ENCODE peak calls at places on chromosome 20, in nine cellular contexts. O is heart right ventricle, J is stomach, B is upper lobe of right lung, C is pancreas, L is sigmoid colon, I is cardiac muscle cell, U is body of pancreas, Z is astrocyte. X is an unnamed sample.

GRCh38 chr20:45823949-45824835 is 2.9 kb downstream of the TNNC2 start:
- DNase-seq in O (peak; percentile 60), J (peak; percentile 62), B (no peak), C (no peak), L (peak; percentile 80), I (peak; percentile 52), U (peak; percentile 26), Z (no peak), X (no peak)

GRCh38 chr20:37630161-37630560 is 63.7 kb upstream of the CTNNBL1 start:
- DNase-seq in O (peak; percentile 12), J (no peak), B (no peak), C (no peak), L (no peak), I (peak; percentile 84), U (peak; percentile 15), Z (no peak), X (no peak)

GRCh38 chr20:40471261-40471629 is 217.8 kb downstream of the MAFB start:
- DNase-seq in O (no peak), J (no peak), B (no peak), C (no peak), L (no peak), I (peak; percentile 69), U (no peak), Z (no peak), X (no peak)

GRCh38 chr20:61832181-61832580 is 233.5 kb downstream of the TAF4 start:
- DNase-seq in O (no peak), J (no peak), B (no peak), C (no peak), L (no peak), I (no peak), U (no peak), Z (no peak), X (no peak)

GRCh38 chr20:33894798-33895197 is 83.7 kb downstream of the CHMP4B start:
- DNase-seq in O (no peak), J (no peak), B (no peak), C (no peak), L (no peak), I (no peak), U (no peak), Z (peak; percentile 57), X (no peak)

GRCh38 chr20:20593447-20594170 is 118.8 kb downstream of the RALGAPA2 start:
- DNase-seq in O (no peak), J (no peak), B (no peak), C (no peak), L (no peak), I (peak; percentile 55), U (no peak), Z (peak; percentile 28), X (no peak)

GRCh38 chr20:9457055-9457454 is 57.3 kb upstream of the LAMP5 start:
- DNase-seq in O (no peak), J (no peak), B (no peak), C (no peak), L (no peak), I (no peak), U (no peak), Z (no peak), X (no peak)

GRCh38 chr20:62898093-62898964 is 28.0 kb downstream of the DIDO1 start:
- DNase-seq in O (no peak), J (no peak), B (no peak), C (no peak), L (peak; percentile 85), I (no peak), U (no peak), Z (no peak), X (peak; percentile 77)

GRCh38 chr20:34165246-34165645 is 53.2 kb upstream of the EIF2S2 start:
- DNase-seq in O (no peak), J (no peak), B (no peak), C (no peak), L (no peak), I (peak; percentile 1), U (no peak), Z (no peak), X (no peak)

GRCh38 chr20:20373046-20373706 is 5.3 kb downstream of the INSM1 start:
- DNase-seq in O (no peak), J (no peak), B (no peak), C (no peak), L (no peak), I (no peak), U (no peak), Z (peak; percentile 26), X (no peak)

GRCh38 chr20:23399568-23400241 is 21.6 kb downstream of the NAPB start:
- DNase-seq in O (no peak), J (no peak), B (no peak), C (no peak), L (no peak), I (peak; percentile 22), U (no peak), Z (peak; percentile 84), X (no peak)

GRCh38 chr20:60024801-60025200 is 66.6 kb downstream of the CDH26 start:
- DNase-seq in O (no peak), J (no peak), B (no peak), C (no peak), L (no peak), I (no peak), U (no peak), Z (no peak), X (no peak)

GRCh38 chr20:52268184-52268583 is 76.6 kb upstream of the ZFP64 start:
- DNase-seq in O (no peak), J (no peak), B (no peak), C (no peak), L (no peak), I (no peak), U (no peak), Z (peak; percentile 66), X (no peak)

GRCh38 chr20:60785817-60786216 is 466.2 kb upstream of the CDH4 start:
- DNase-seq in O (no peak), J (no peak), B (no peak), C (no peak), L (no peak), I (no peak), U (no peak), Z (no peak), X (no peak)

GRCh38 chr20:38680492-38681118 is 43.7 kb upstream of the SLC32A1 start:
- DNase-seq in O (no peak), J (no peak), B (no peak), C (no peak), L (no peak), I (peak; percentile 88), U (no peak), Z (peak; percentile 16), X (peak; percentile 23)

GRCh38 chr20:17525650-17526049 is 5.5 kb downstream of the BFSP1 start:
- DNase-seq in O (no peak), J (peak; percentile 32), B (no peak), C (no peak), L (no peak), I (peak; percentile 45), U (peak; percentile 29), Z (peak; percentile 17), X (no peak)

GRCh38 chr20:60332523-60332922 is 374.3 kb downstream of the CDH26 start:
- DNase-seq in O (no peak), J (no peak), B (no peak), C (no peak), L (no peak), I (no peak), U (no peak), Z (no peak), X (no peak)

GRCh38 chr20:63934271-63935068 is 21.7 kb downstream of the UCKL1 start:
- DNase-seq in O (no peak), J (no peak), B (no peak), C (no peak), L (no peak), I (peak; percentile 49), U (no peak), Z (no peak), X (peak; percentile 90)

GRCh38 chr20:24502661-24503060 is 33.2 kb downstream of the SYNDIG1 start:
- DNase-seq in O (no peak), J (no peak), B (no peak), C (no peak), L (no peak), I (no peak), U (no peak), Z (peak; percentile 42), X (no peak)

GRCh38 chr20:20946122-20946759 is 159.9 kb downstream of the LINC00237 start:
- DNase-seq in O (no peak), J (no peak), B (no peak), C (no peak), L (no peak), I (no peak), U (no peak), Z (no peak), X (no peak)

DNA sequence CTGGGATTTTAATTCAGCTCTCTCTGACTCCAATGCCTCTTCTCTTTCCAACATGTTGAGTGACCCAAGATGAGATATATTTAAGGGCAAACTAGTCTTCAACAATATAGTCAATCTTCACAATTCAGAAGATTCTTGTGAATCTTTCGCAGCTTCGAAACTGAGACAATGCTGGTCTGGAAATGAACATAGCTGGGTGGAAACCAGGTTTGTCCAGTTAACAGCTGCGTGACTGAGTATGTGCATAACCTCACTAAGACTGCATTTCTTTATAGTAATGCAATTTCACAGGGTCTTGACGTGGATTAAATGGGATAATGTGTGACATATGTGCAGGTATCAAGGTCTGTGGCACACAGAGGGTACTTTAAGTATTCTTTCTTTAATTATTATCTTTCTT is 18.9 kb downstream of the PTPRT start:
- DNase-seq in O (no peak), J (no peak), B (no peak), C (no peak), L (no peak), I (no peak), U (no peak), Z (no peak), X (no peak)
- TF ChIP-seq CTCF in O (no peak), J (no peak), B (no peak), C (no peak), L (no peak), I (no peak), U (no peak), Z (no peak), X (no peak)

DNA sequence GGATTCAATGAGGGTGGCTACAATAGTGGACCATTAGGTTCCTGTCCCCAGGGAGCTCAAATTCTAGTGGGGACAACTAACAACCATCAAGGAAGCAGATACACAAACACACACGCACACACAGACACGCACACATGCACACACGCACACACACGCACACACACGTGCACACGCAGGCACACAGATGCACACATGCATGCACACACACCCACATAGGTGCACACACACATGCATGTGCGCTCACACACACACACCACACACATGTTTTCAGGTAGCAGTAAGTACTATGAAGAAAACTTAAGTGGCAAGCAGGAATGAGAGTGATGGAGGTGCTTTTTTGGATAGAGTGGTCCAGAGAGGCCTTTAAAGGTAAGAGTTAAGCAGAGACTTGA is 6.6 kb upstream of the NSFL1C start:
- DNase-seq in O (no peak), J (no peak), B (no peak), C (no peak), L (no peak), I (no peak), U (no peak), Z (no peak), X (no peak)
- H3K27ac ChIP-seq in O (no peak overlapping the region), J (no peak overlapping the region), B (no peak overlapping the region), C (no peak overlapping the region), L (no peak overlapping the region), I (no peak overlapping the region), U (no peak overlapping the region), Z (no peak overlapping the region), X (no peak overlapping the region)

GRCh38 chr20:49285813-49286494 is 8.1 kb upstream of the ZNFX1 start:
- DNase-seq in O (no peak), J (no peak), B (no peak), C (no peak), L (no peak), I (no peak), U (no peak), Z (no peak), X (no peak)
- H3K4me3 ChIP-seq in O (no peak overlapping the region), J (no peak overlapping the region), B (no peak overlapping the region), C (no peak overlapping the region), L (no peak overlapping the region), I (no peak overlapping the region), U (no peak overlapping the region), Z (peak overlapping the region; percentile 28), X (no peak overlapping the region)

GRCh38 chr20:6814945-6815344 is 47.5 kb downstream of the BMP2 start:
- DNase-seq in O (no peak), J (no peak), B (no peak), C (no peak), L (no peak), I (no peak), U (no peak), Z (no peak), X (no peak)
- TF ChIP-seq CTCF in O (no peak), J (no peak), B (no peak), C (no peak), L (no peak), I (no peak), U (no peak), Z (no peak), X (no peak)

X was measured in RWPE2.